ENCODE peak calls at places on chromosome 13, in five cellular contexts. K, N, Q, U and W are unnamed samples.

GRCh38 chr13:41751277-41751676 is 209.6 kb downstream of the VWA8 start:
- DNase-seq in K (no peak), N (peak; percentile 28), Q (no peak), U (peak; percentile 72), W (peak; percentile 36)

GRCh38 chr13:27341616-27342015 is 71.0 kb downstream of the RASL11A start:
- DNase-seq in K (no peak), N (no peak), Q (no peak), U (no peak), W (no peak)

GRCh38 chr13:24263652-24264051 is 45.7 kb upstream of the C1QTNF9 start:
- DNase-seq in K (no peak), N (no peak), Q (no peak), U (no peak), W (no peak)

GRCh38 chr13:77896536-77896935 is 22.1 kb downstream of the EDNRB start:
- DNase-seq in K (no peak), N (no peak), Q (peak; percentile 38), U (peak; percentile 26), W (peak; percentile 75)

GRCh38 chr13:63567031-63567430 is 2151.4 kb upstream of the PCDH20 start:
- DNase-seq in K (no peak), N (no peak), Q (no peak), U (no peak), W (no peak)

GRCh38 chr13:63737418-63737817 is 2321.8 kb upstream of the PCDH20 start:
- DNase-seq in K (no peak), N (no peak), Q (no peak), U (no peak), W (no peak)

GRCh38 chr13:46492946-46493345 is 60.0 kb upstream of the LRCH1 start:
- DNase-seq in K (no peak), N (no peak), Q (peak; percentile 50), U (peak; percentile 15), W (no peak)

GRCh38 chr13:44879452-44880058 is 109.7 kb downstream of the NUFIP1 start:
- DNase-seq in K (no peak), N (no peak), Q (no peak), U (peak; percentile 27), W (no peak)

GRCh38 chr13:96191367-96191766 is 101.5 kb downstream of the HS6ST3 start:
- DNase-seq in K (no peak), N (no peak), Q (no peak), U (no peak), W (no peak)

DNA sequence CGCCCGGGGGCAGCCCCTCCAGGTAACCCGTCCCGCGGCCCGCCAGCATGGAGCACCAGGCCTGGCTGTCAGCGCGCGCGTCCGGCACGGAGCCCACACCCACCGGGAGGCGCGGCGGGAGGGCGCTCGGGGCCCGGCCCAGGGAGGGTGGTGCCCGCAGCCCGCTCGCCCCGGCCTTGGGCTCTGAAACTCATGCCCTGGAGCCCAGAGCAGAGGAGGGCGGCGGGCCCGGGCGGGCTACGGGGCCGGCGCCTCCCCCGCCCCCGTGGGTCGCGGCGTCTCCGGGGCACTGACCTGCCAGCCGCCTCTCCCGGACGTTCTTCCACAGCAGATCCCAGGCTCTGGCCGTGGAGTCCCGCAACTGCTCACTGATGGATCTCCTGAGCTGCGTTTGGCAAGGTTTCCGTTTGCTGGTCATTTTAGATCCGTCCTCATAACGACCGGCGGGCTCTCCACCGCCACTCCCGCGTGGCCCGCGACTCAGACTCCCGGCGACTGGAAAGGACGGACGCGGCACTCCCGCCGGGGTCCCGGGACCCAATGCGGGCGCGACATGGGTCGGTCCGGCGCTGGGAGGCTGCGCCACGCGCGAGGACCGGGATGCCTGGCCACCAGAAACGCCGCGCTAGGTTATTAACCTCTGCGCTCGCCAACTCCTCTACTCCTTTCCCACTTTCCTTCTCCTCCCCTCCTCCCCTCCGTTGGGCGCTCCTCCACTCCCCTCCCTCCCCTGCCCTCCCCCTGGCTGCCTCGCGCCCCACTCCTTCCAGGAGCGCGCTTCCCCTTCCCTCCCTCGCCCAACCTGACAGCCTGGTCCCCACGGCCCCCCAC is 64.7 kb upstream of the STARD13 start:
- DNase-seq in K (no peak), N (peak; percentile 76), Q (peak; percentile 41), U (peak; percentile 79), W (peak; percentile 84)
- TF ChIP-seq POLR2A in K (no peak), N (no peak), Q (peak; percentile 25), U (peak; percentile 59), W (peak; percentile 28)

GRCh38 chr13:32029684-32030083 is 1.9 kb upstream of the FRY start:
- DNase-seq in K (no peak), N (no peak), Q (no peak), U (no peak), W (no peak)

GRCh38 chr13:32032780-32033179 is 1.2 kb downstream of the FRY start:
- DNase-seq in K (no peak), N (no peak), Q (no peak), U (no peak), W (no peak)

GRCh38 chr13:32031815-32032345 is 306 bp downstream of the FRY start:
- DNase-seq in K (no peak), N (no peak), Q (no peak), U (no peak), W (no peak)

GRCh38 chr13:32033744-32034143 is 2.2 kb downstream of the FRY start:
- DNase-seq in K (no peak), N (no peak), Q (no peak), U (no peak), W (no peak)

DNA sequence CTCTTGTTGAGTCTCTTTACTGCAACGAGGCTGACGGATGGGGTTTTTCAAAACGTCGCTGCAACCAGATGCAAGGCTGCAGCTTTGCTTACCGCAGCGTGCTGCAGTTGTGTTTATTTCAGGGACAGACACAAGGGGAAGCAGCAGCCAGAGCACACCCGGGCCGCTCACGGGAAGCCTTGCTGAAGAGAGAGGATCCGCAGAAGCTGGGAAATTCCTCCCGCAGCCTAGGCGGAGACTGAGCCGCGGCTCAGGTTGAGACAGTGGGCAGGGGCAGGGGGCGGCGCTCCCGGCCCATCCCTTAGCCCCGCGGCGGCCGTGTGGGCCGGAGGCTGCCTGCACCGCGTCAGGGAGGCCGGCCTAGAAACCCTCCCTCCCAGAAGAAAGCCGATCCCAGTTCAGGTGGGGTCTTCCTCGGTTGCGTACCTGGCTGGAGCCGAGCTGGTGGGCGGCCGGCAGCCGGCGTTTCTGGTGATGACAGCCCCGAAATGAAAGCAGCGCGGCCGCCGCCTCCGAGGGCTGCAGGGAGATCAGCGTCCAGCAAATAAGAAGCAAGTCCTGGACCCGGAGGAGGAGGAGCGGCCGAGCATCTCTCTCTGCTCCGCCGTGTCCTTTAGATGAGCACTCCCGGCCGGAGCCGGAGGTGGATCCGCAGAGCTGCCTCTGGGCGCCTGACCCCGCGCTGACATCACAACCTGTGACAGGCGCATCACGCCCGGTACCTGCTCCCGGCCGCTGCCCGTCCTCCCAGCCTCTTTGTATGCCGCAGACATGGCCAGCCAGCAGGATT is at the start of gene FRY:
- DNase-seq in K (peak; percentile 50), N (peak; percentile 70), Q (peak; percentile 27), U (peak; percentile 43), W (peak; percentile 74)
- TF ChIP-seq POLR2A in K (no peak), N (no peak), Q (no peak), U (peak; percentile 49), W (peak; percentile 30)

DNA sequence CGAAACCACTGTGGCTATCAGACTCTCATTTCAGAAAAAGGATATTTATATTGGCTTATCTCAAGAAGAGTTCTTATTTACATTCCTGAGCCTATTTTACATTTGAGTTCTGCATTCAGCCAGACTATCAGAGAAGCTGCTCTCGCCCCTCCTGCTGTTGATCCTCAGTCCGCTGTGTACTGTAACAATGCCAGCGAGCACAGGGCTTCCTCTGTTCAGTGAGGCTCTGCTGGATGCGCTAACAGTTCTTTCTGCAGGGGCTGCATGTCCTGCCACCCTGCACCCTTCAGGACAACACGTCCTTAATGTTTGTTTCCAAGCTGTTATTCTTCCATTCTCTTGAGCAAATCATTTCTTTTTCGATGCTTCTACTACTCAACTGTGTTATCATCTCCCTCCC is 463.7 kb upstream of the SGCG start:
- DNase-seq in K (no peak), N (no peak), Q (no peak), U (no peak), W (no peak)
- TF ChIP-seq POLR2A in K (no peak), N (no peak), Q (no peak), U (no peak), W (no peak)

DNA sequence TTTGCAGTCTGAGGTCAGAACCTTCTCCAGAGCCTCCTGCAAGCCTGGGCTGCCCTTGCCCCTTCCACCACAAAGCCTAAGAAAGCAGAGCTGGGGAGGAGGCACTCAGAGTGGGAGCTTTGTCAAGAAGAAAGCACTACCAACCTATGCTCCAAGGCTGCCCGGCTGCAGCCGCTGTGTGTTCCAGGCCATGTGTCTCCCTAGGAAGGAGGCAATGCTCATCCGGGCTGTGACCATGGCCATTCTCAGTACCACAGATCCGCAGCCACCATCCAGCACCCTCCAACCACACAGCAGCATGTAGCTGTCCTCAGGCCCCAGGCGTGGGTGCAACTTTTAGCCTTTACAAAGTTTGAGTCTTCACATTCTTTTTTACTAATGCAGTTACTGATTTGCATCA is 22.0 kb downstream of the CARS2 start:
- DNase-seq in K (no peak), N (no peak), Q (no peak), U (no peak), W (no peak)
- TF ChIP-seq POLR2A in K (no peak), N (no peak), Q (no peak), U (no peak), W (no peak)

GRCh38 chr13:112587767-112588489 is at the start of gene TUBGCP3:
- DNase-seq in K (peak; percentile 68), N (peak; percentile 86), Q (peak; percentile 59), U (peak; percentile 87), W (peak; percentile 93)

GRCh38 chr13:112583592-112584277 is 4.2 kb downstream of the TUBGCP3 start:
- DNase-seq in K (peak; percentile 77), N (no peak), Q (peak; percentile 64), U (peak; percentile 58), W (peak; percentile 48)

GRCh38 chr13:112586334-112586733 is 1.6 kb downstream of the TUBGCP3 start:
- DNase-seq in K (no peak), N (no peak), Q (no peak), U (no peak), W (no peak)

GRCh38 chr13:112588490-112589297 is 741 bp upstream of the TUBGCP3 start:
- DNase-seq in K (no peak), N (no peak), Q (no peak), U (no peak), W (no peak)

GRCh38 chr13:112587359-112587766 is 590 bp downstream of the TUBGCP3 start:
- DNase-seq in K (peak; percentile 74), N (peak; percentile 78), Q (peak; percentile 62), U (peak; percentile 94), W (peak; percentile 91)
- TF ChIP-seq POLR2A in K (no peak), N (no peak), Q (no peak), U (peak; percentile 61), W (no peak)

GRCh38 chr13:40666058-40666904 is at the start of gene FOXO1:
- DNase-seq in K (peak; percentile 87), N (peak; percentile 89), Q (peak; percentile 72), U (peak; percentile 91), W (peak; percentile 93)
- TF ChIP-seq POLR2A in K (peak; percentile 80), N (peak; percentile 92), Q (peak; percentile 98), U (peak; percentile 98), W (peak; percentile 97)